ENCODE peak calls at places on chromosomes 7 and 10, in five cellular contexts. Y is cardiac fibroblast, P is fibroblast of pulmonary artery, R is astrocyte of the spinal cord, C is lower leg skin. S is an unnamed sample.

GRCh38 chr7:27174077-27175004 is at the start of gene HOXA10:
- DNase-seq in Y (no peak), P (no peak), R (no peak), C (no peak), S (no peak)

GRCh38 chr7:7693881-7694280 is 24.5 kb downstream of the RPA3 start:
- DNase-seq in Y (peak), P (peak), R (peak), C (no peak), S (peak)

GRCh38 chr7:155373359-155374273 is 75.9 kb downstream of the INSIG1 start:
- DNase-seq in Y (peak), P (peak), R (peak), C (no peak), S (no peak)

GRCh38 chr10:35456784-35457183 is 120.5 kb downstream of the CCNY start:
- DNase-seq in Y (no peak), P (no peak), R (no peak), C (no peak), S (no peak)

GRCh38 chr7:3943779-3944520 is 642.9 kb downstream of the SDK1 start:
- DNase-seq in Y (no peak), P (no peak), R (no peak), C (no peak), S (no peak)

GRCh38 chr7:122858310-122858709 is 27.9 kb downstream of the CADPS2 start:
- DNase-seq in Y (no peak), P (no peak), R (no peak), C (no peak), S (no peak)

GRCh38 chr7:92723978-92724377 is 112.4 kb downstream of the CDK6 start:
- DNase-seq in Y (peak), P (peak), R (no peak), C (peak), S (no peak)

GRCh38 chr10:78861456-78862327 is 207.1 kb upstream of the ZMIZ1 start:
- DNase-seq in Y (no peak), P (no peak), R (no peak), C (no peak), S (no peak)

GRCh38 chr10:25639646-25640045 is 294.4 kb upstream of the MYO3A start:
- DNase-seq in Y (peak), P (peak), R (no peak), C (no peak), S (no peak)

GRCh38 chr10:72137583-72137982 is 49.2 kb upstream of the SPOCK2 start:
- DNase-seq in Y (no peak), P (no peak), R (no peak), C (no peak), S (no peak)

GRCh38 chr10:117790621-117791020 is 248.1 kb downstream of the EMX2 start:
- DNase-seq in Y (no peak), P (no peak), R (no peak), C (no peak), S (no peak)

GRCh38 chr7:23679898-23680416 is at the start of gene FAM221A:
- DNase-seq in Y (peak), P (peak), R (peak), C (peak), S (no peak)

GRCh38 chr10:49164587-49165188 is 23.5 kb downstream of the TMEM273 start:
- DNase-seq in Y (peak), P (peak), R (peak), C (no peak), S (no peak)

GRCh38 chr10:45425628-45426563 is 51.9 kb downstream of the ALOX5 start:
- DNase-seq in Y (peak), P (peak), R (peak), C (no peak), S (no peak)

GRCh38 chr7:128020161-128020560 is 11.1 kb downstream of the LRRC4 start:
- DNase-seq in Y (no peak), P (no peak), R (no peak), C (no peak), S (no peak)

GRCh38 chr10:88893611-88894010 is 13.6 kb downstream of the STAMBPL1 start:
- DNase-seq in Y (peak), P (no peak), R (no peak), C (no peak), S (no peak)

GRCh38 chr10:1933215-1933614 is 195.9 kb upstream of the ADARB2 start:
- DNase-seq in Y (no peak), P (no peak), R (no peak), C (no peak), S (no peak)
- H3K4me3 ChIP-seq in Y (no peak), P (no peak), R (no peak), C (no peak), S (no peak)

DNA sequence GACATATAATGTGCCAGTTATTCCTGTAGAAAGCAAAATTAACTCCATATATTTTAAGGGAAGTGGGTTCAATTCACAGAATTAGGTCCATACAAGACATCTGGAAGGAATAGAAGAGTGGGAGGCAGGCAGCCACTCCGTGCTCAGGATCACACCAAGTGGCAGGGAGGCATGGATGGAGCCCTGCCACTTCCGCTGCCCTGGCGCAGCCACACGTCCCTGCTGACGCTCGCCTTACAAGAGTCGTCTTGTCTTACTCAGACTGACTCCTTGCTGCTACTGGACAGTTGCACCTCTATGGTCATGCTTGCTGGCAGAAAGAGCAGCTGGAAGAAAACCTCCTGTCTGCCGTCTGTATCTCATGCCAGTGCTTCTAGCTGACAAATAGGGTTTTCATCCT is 579.9 kb upstream of the POM121L12 start:
- DNase-seq in Y (no peak), P (no peak), R (no peak), C (no peak), S (no peak)
- H3K4me3 ChIP-seq in Y (no peak), P (no peak), R (no peak), C (no peak), S (no peak)

GRCh38 chr7:47763063-47763974 is 181.4 kb upstream of the TNS3 start:
- DNase-seq in Y (peak), P (peak), R (peak), C (no peak), S (peak)
- H3K4me3 ChIP-seq in Y (no peak), P (no peak), R (no peak), C (no peak), S (no peak)

GRCh38 chr7:19146699-19147098 is 1.5 kb upstream of the FERD3L start:
- DNase-seq in Y (peak), P (peak), R (peak), C (no peak), S (peak)

GRCh38 chr7:19145429-19146201 is 394 bp upstream of the FERD3L start:
- DNase-seq in Y (no peak), P (no peak), R (no peak), C (no peak), S (no peak)

GRCh38 chr7:19143930-19144574 is 1.2 kb downstream of the FERD3L start:
- DNase-seq in Y (no peak), P (no peak), R (no peak), C (no peak), S (no peak)

GRCh38 chr7:19139706-19140327 is 5.4 kb downstream of the FERD3L start:
- DNase-seq in Y (no peak), P (no peak), R (no peak), C (no peak), S (no peak)

DNA sequence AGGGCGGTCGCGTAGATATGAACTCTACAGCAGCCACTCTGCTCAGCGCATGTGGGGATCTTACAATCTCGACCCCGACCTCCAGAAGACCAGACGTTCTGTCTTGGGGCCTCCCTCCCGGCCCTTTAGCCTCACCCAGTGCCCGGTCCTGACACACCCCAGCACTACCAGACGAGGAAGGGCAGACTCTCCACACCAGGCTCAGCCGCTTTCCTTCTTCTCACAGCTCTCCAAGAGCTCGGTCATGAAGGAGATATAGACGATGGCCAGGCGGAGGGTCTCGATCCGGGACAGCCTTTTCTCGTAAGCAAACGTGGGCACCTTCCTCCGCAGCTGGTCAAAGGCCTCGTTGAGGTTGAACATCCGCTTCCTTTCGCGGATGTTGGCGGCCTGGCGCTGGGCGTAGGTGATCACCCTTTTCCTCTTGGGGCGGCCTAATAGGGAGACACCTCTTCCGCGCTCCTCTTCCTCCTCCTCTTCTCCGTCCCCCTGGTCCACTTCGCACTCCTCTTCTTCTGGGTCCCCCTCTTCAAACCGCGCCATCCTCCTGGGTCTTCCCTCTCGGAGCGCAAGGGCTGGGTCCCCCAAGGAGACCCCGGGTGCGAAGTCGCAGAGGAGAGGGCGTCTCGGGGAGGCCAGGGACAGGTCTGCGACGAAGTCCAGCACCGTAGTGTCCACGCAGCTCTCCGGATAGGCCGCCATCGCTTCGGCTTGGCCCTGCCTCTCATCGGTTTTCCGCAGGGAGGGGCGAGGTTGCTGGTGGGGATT is at the start of gene FERD3L:
- DNase-seq in Y (no peak), P (no peak), R (no peak), C (no peak), S (no peak)
- H3K4me3 ChIP-seq in Y (no peak), P (no peak), R (peak), C (no peak), S (no peak)

GRCh38 chr10:17444062-17444714 is 10.2 kb downstream of the ST8SIA6 start:
- DNase-seq in Y (no peak), P (no peak), R (no peak), C (no peak), S (no peak)
- H3K4me3 ChIP-seq in Y (no peak), P (no peak), R (no peak), C (no peak), S (no peak)

GRCh38 chr10:61939575-61940301 is 38.2 kb downstream of the ARID5B start:
- DNase-seq in Y (peak), P (peak), R (peak), C (no peak), S (peak)

GRCh38 chr10:61944445-61945123 is 43.1 kb downstream of the ARID5B start:
- DNase-seq in Y (no peak), P (no peak), R (no peak), C (no peak), S (no peak)

GRCh38 chr10:61941202-61941651 is 39.7 kb downstream of the ARID5B start:
- DNase-seq in Y (no peak), P (no peak), R (no peak), C (no peak), S (no peak)

GRCh38 chr10:61943699-61944444 is 42.4 kb downstream of the ARID5B start:
- DNase-seq in Y (peak), P (peak), R (peak), C (no peak), S (peak)

GRCh38 chr10:61942997-61943457 is 41.5 kb downstream of the ARID5B start:
- DNase-seq in Y (peak), P (peak), R (peak), C (no peak), S (peak)
- H3K4me3 ChIP-seq in Y (no peak), P (peak), R (no peak), C (no peak), S (no peak)

GRCh38 chr10:61899045-61899444 is 2.5 kb upstream of the ARID5B start:
- DNase-seq in Y (peak), P (peak), R (peak), C (no peak), S (no peak)
- H3K4me3 ChIP-seq in Y (no peak), P (peak), R (peak), C (no peak), S (peak)

S was measured in skeletal muscle cell.